ENCODE peak calls at places on chromosome 12, in four cellular contexts. One of them, this sample, is unnamed.

GRCh38 chr12:105852958-105853357 is 285.8 kb downstream of the NUAK1 start:
- DNase-seq in esophagus muscularis mucosa: no peak
- DNase-seq in activated CD8-positive, alpha-beta T cell treated with anti-CD3 and anti-CD28 coated beads, Interleukin-2, amount 10 ng/mL, durations not matched to agents 7 days and 5 days: no peak
- DNase-seq in ELR: no peak
- DNase-seq in this sample: no peak

GRCh38 chr12:64998327-64999156 is 122.6 kb downstream of the WIF1 start:
- DNase-seq in esophagus muscularis mucosa: no peak
- DNase-seq in activated CD8-positive, alpha-beta T cell treated with anti-CD3 and anti-CD28 coated beads, Interleukin-2, amount 10 ng/mL, durations not matched to agents 7 days and 5 days: no peak
- DNase-seq in ELR: no peak
- DNase-seq in this sample: no peak

GRCh38 chr12:1203735-1204019 is 212.7 kb downstream of the ERC1 start:
- DNase-seq in esophagus muscularis mucosa: no peak
- DNase-seq in activated CD8-positive, alpha-beta T cell treated with anti-CD3 and anti-CD28 coated beads, Interleukin-2, amount 10 ng/mL, durations not matched to agents 7 days and 5 days: no peak
- DNase-seq in ELR: no peak
- DNase-seq in this sample: no peak

GRCh38 chr12:50825372-50825838 is 17.3 kb upstream of the TMPRSS12 start:
- DNase-seq in esophagus muscularis mucosa: no peak
- DNase-seq in activated CD8-positive, alpha-beta T cell treated with anti-CD3 and anti-CD28 coated beads, Interleukin-2, amount 10 ng/mL, durations not matched to agents 7 days and 5 days: no peak
- DNase-seq in ELR: peak
- DNase-seq in this sample: peak

GRCh38 chr12:69096669-69097364 is 142.6 kb upstream of the CPSF6 start:
- DNase-seq in esophagus muscularis mucosa: no peak
- DNase-seq in activated CD8-positive, alpha-beta T cell treated with anti-CD3 and anti-CD28 coated beads, Interleukin-2, amount 10 ng/mL, durations not matched to agents 7 days and 5 days: no peak
- DNase-seq in ELR: peak
- DNase-seq in this sample: no peak

GRCh38 chr12:47995976-47996375 is 8.3 kb downstream of the COL2A1 start:
- DNase-seq in esophagus muscularis mucosa: no peak
- DNase-seq in activated CD8-positive, alpha-beta T cell treated with anti-CD3 and anti-CD28 coated beads, Interleukin-2, amount 10 ng/mL, durations not matched to agents 7 days and 5 days: no peak
- DNase-seq in ELR: peak
- DNase-seq in this sample: no peak

GRCh38 chr12:50110762-50111416 is 1.1 kb upstream of the COX14 start:
- DNase-seq in esophagus muscularis mucosa: no peak
- DNase-seq in activated CD8-positive, alpha-beta T cell treated with anti-CD3 and anti-CD28 coated beads, Interleukin-2, amount 10 ng/mL, durations not matched to agents 7 days and 5 days: no peak
- DNase-seq in ELR: peak
- DNase-seq in this sample: no peak

GRCh38 chr12:72288911-72289310 is 16.7 kb downstream of the TRHDE start:
- DNase-seq in esophagus muscularis mucosa: no peak
- DNase-seq in activated CD8-positive, alpha-beta T cell treated with anti-CD3 and anti-CD28 coated beads, Interleukin-2, amount 10 ng/mL, durations not matched to agents 7 days and 5 days: no peak
- DNase-seq in ELR: no peak
- DNase-seq in this sample: no peak

GRCh38 chr12:62744551-62744950 is 190.4 kb downstream of the PPM1H start:
- DNase-seq in esophagus muscularis mucosa: no peak
- DNase-seq in activated CD8-positive, alpha-beta T cell treated with anti-CD3 and anti-CD28 coated beads, Interleukin-2, amount 10 ng/mL, durations not matched to agents 7 days and 5 days: no peak
- DNase-seq in ELR: peak
- DNase-seq in this sample: no peak

GRCh38 chr12:108711486-108712163 is 19.7 kb downstream of the CORO1C start:
- DNase-seq in esophagus muscularis mucosa: no peak
- DNase-seq in activated CD8-positive, alpha-beta T cell treated with anti-CD3 and anti-CD28 coated beads, Interleukin-2, amount 10 ng/mL, durations not matched to agents 7 days and 5 days: no peak
- DNase-seq in ELR: no peak
- DNase-seq in this sample: no peak

GRCh38 chr12:126258190-126258589 is 1193.0 kb downstream of the AACS start:
- DNase-seq in esophagus muscularis mucosa: peak
- DNase-seq in activated CD8-positive, alpha-beta T cell treated with anti-CD3 and anti-CD28 coated beads, Interleukin-2, amount 10 ng/mL, durations not matched to agents 7 days and 5 days: no peak
- DNase-seq in ELR: no peak
- DNase-seq in this sample: no peak

GRCh38 chr12:48489012-48489411 is 6.7 kb downstream of the C12orf54 start:
- DNase-seq in esophagus muscularis mucosa: no peak
- DNase-seq in activated CD8-positive, alpha-beta T cell treated with anti-CD3 and anti-CD28 coated beads, Interleukin-2, amount 10 ng/mL, durations not matched to agents 7 days and 5 days: no peak
- DNase-seq in ELR: peak
- DNase-seq in this sample: no peak

GRCh38 chr12:20731274-20731673 is 36.1 kb downstream of the SLCO1C1 start:
- DNase-seq in esophagus muscularis mucosa: no peak
- DNase-seq in activated CD8-positive, alpha-beta T cell treated with anti-CD3 and anti-CD28 coated beads, Interleukin-2, amount 10 ng/mL, durations not matched to agents 7 days and 5 days: no peak
- DNase-seq in ELR: no peak
- DNase-seq in this sample: peak

GRCh38 chr12:15188136-15188535 is 33.1 kb downstream of the RERG start:
- DNase-seq in esophagus muscularis mucosa: no peak
- DNase-seq in activated CD8-positive, alpha-beta T cell treated with anti-CD3 and anti-CD28 coated beads, Interleukin-2, amount 10 ng/mL, durations not matched to agents 7 days and 5 days: no peak
- DNase-seq in ELR: no peak
- DNase-seq in this sample: no peak

GRCh38 chr12:79407671-79408622 is 282.8 kb downstream of the PAWR start:
- DNase-seq in esophagus muscularis mucosa: no peak
- DNase-seq in activated CD8-positive, alpha-beta T cell treated with anti-CD3 and anti-CD28 coated beads, Interleukin-2, amount 10 ng/mL, durations not matched to agents 7 days and 5 days: no peak
- DNase-seq in ELR: peak
- DNase-seq in this sample: peak

GRCh38 chr12:55957106-55957859 is 8.6 kb downstream of the PMEL start:
- DNase-seq in esophagus muscularis mucosa: no peak
- DNase-seq in activated CD8-positive, alpha-beta T cell treated with anti-CD3 and anti-CD28 coated beads, Interleukin-2, amount 10 ng/mL, durations not matched to agents 7 days and 5 days: no peak
- DNase-seq in ELR: no peak
- DNase-seq in this sample: no peak

GRCh38 chr12:80513211-80513610 is 69.2 kb downstream of the PTPRQ start:
- DNase-seq in esophagus muscularis mucosa: no peak
- DNase-seq in activated CD8-positive, alpha-beta T cell treated with anti-CD3 and anti-CD28 coated beads, Interleukin-2, amount 10 ng/mL, durations not matched to agents 7 days and 5 days: no peak
- DNase-seq in ELR: no peak
- DNase-seq in this sample: no peak

GRCh38 chr12:63978519-63978918 is 134.0 kb downstream of the SRGAP1 start:
- DNase-seq in esophagus muscularis mucosa: no peak
- DNase-seq in activated CD8-positive, alpha-beta T cell treated with anti-CD3 and anti-CD28 coated beads, Interleukin-2, amount 10 ng/mL, durations not matched to agents 7 days and 5 days: no peak
- DNase-seq in ELR: peak
- DNase-seq in this sample: peak

This sample was measured in RKO.